ENCODE peak calls at places on chromosome 10, in four cellular contexts. One of them, this sample, is unnamed.

GRCh38 chr10:18582803-18583202 is 68.6 kb downstream of the NSUN6 start:
- DNase-seq in heart right ventricle: no peak
- DNase-seq in heart left ventricle: no peak
- DNase-seq in tibial artery: no peak
- DNase-seq in this sample: no peak

GRCh38 chr10:35422236-35422635 is 85.9 kb downstream of the CCNY start:
- DNase-seq in heart right ventricle: no peak
- DNase-seq in heart left ventricle: no peak
- DNase-seq in tibial artery: no peak
- DNase-seq in this sample: no peak

GRCh38 chr10:548212-548897 is 141.1 kb downstream of the DIP2C start:
- DNase-seq in heart right ventricle: no peak
- DNase-seq in heart left ventricle: no peak
- DNase-seq in tibial artery: peak; percentile 35
- DNase-seq in this sample: no peak

GRCh38 chr10:130435961-130436360 is 299.8 kb downstream of the GLRX3 start:
- DNase-seq in heart right ventricle: no peak
- DNase-seq in heart left ventricle: no peak
- DNase-seq in tibial artery: no peak
- DNase-seq in this sample: no peak

GRCh38 chr10:101405006-101405405 is 51.0 kb downstream of the BTRC start:
- DNase-seq in heart right ventricle: no peak
- DNase-seq in heart left ventricle: no peak
- DNase-seq in tibial artery: no peak
- DNase-seq in this sample: no peak

GRCh38 chr10:103254538-103255325 is 9.0 kb downstream of the RPEL1 start:
- DNase-seq in heart right ventricle: no peak
- DNase-seq in heart left ventricle: no peak
- DNase-seq in tibial artery: no peak
- DNase-seq in this sample: no peak

GRCh38 chr10:21402606-21403083 is 122.8 kb downstream of the SKIDA1 start:
- DNase-seq in heart right ventricle: peak; percentile 13
- DNase-seq in heart left ventricle: no peak
- DNase-seq in tibial artery: no peak
- DNase-seq in this sample: peak; percentile 36

GRCh38 chr10:454860-455259 is 234.6 kb downstream of the DIP2C start:
- DNase-seq in heart right ventricle: no peak
- DNase-seq in heart left ventricle: peak; percentile 74
- DNase-seq in tibial artery: peak; percentile 80
- DNase-seq in this sample: peak; percentile 36

GRCh38 chr10:72816565-72816964 is 77.0 kb upstream of the OIT3 start:
- DNase-seq in heart right ventricle: no peak
- DNase-seq in heart left ventricle: no peak
- DNase-seq in tibial artery: no peak
- DNase-seq in this sample: no peak

GRCh38 chr10:73780966-73781365 is 882 bp upstream of the CHCHD1 start:
- DNase-seq in heart right ventricle: no peak
- DNase-seq in heart left ventricle: no peak
- DNase-seq in tibial artery: peak; percentile 56
- DNase-seq in this sample: no peak

GRCh38 chr10:97025613-97026242 is 160.0 kb downstream of the SLIT1 start:
- DNase-seq in heart right ventricle: no peak
- DNase-seq in heart left ventricle: no peak
- DNase-seq in tibial artery: peak; percentile 65
- DNase-seq in this sample: peak; percentile 53

GRCh38 chr10:116692225-116692624 is 50.1 kb downstream of the HSPA12A start:
- DNase-seq in heart right ventricle: no peak
- DNase-seq in heart left ventricle: no peak
- DNase-seq in tibial artery: no peak
- DNase-seq in this sample: no peak

GRCh38 chr10:58641095-58641531 is 128.4 kb downstream of the BICC1 start:
- DNase-seq in heart right ventricle: no peak
- DNase-seq in heart left ventricle: no peak
- DNase-seq in tibial artery: no peak
- DNase-seq in this sample: no peak

GRCh38 chr10:97573021-97573420 is 442 bp downstream of the ANKRD2 start:
- DNase-seq in heart right ventricle: no peak
- DNase-seq in heart left ventricle: peak; percentile 58
- DNase-seq in tibial artery: no peak
- DNase-seq in this sample: no peak

GRCh38 chr10:69728335-69728861 is 73.3 kb upstream of the COL13A1 start:
- DNase-seq in heart right ventricle: no peak
- DNase-seq in heart left ventricle: peak; percentile 61
- DNase-seq in tibial artery: no peak
- DNase-seq in this sample: no peak

GRCh38 chr10:78758176-78758575 is 310.6 kb upstream of the ZMIZ1 start:
- DNase-seq in heart right ventricle: no peak
- DNase-seq in heart left ventricle: no peak
- DNase-seq in tibial artery: no peak
- DNase-seq in this sample: no peak

DNA sequence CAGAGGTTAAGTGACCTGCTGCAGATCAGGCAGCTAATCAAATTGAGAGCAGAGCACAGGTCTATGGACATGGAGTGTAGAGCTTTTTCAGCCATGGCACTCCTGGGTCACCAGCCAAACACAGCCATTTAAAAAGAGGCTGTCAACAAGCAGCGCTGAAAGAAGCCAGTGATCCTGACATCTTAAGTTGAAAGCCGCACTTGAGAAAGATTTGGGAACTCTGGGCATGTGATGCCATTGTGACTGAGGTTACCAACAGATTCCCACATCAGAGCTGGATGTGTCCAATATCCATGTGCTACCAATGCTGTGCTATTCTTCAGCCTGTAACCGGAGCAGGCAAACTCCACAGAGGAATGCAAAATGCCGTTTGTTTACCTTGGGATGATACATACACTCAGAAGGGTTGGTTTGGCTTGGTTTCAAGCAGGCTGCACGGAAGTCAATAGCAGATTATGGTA is 56.2 kb upstream of the ABLIM1 start:
- DNase-seq in heart right ventricle: no peak
- DNase-seq in heart left ventricle: peak; percentile 73
- DNase-seq in tibial artery: no peak
- DNase-seq in this sample: peak; percentile 25
- H3K27ac ChIP-seq in heart right ventricle: peak overlapping the region; percentile 75
- H3K27ac ChIP-seq in heart left ventricle: peak overlapping the region; percentile 86
- H3K27ac ChIP-seq in tibial artery: peak overlapping the region; percentile 53
- H3K27ac ChIP-seq in this sample: peak overlapping the region; percentile 56

GRCh38 chr10:13654846-13655245 is 68.1 kb downstream of the PRPF18 start:
- DNase-seq in heart right ventricle: no peak
- DNase-seq in heart left ventricle: no peak
- DNase-seq in tibial artery: no peak
- DNase-seq in this sample: no peak

GRCh38 chr10:13656337-13657183 is 69.8 kb downstream of the PRPF18 start:
- DNase-seq in heart right ventricle: no peak
- DNase-seq in heart left ventricle: no peak
- DNase-seq in tibial artery: no peak
- DNase-seq in this sample: no peak

GRCh38 chr10:13658864-13659685 is 72.3 kb downstream of the PRPF18 start:
- DNase-seq in heart right ventricle: peak; percentile 66
- DNase-seq in heart left ventricle: peak; percentile 71
- DNase-seq in tibial artery: peak; percentile 75
- DNase-seq in this sample: no peak

GRCh38 chr10:13658256-13658655 is 71.5 kb downstream of the PRPF18 start:
- DNase-seq in heart right ventricle: no peak
- DNase-seq in heart left ventricle: no peak
- DNase-seq in tibial artery: no peak
- DNase-seq in this sample: no peak

GRCh38 chr10:13657184-13657680 is 70.5 kb downstream of the PRPF18 start:
- DNase-seq in heart right ventricle: no peak
- DNase-seq in heart left ventricle: no peak
- DNase-seq in tibial artery: no peak
- DNase-seq in this sample: no peak
- H3K4me1 ChIP-seq in heart right ventricle: peaks cover 31% of the 10 kb centered on the region
- H3K4me1 ChIP-seq in heart left ventricle: peaks cover 28% of the 10 kb centered on the region
- H3K4me1 ChIP-seq in tibial artery: no peaks in the 10 kb centered on the region
- H3K4me1 ChIP-seq in this sample: no peaks in the 10 kb centered on the region

DNA sequence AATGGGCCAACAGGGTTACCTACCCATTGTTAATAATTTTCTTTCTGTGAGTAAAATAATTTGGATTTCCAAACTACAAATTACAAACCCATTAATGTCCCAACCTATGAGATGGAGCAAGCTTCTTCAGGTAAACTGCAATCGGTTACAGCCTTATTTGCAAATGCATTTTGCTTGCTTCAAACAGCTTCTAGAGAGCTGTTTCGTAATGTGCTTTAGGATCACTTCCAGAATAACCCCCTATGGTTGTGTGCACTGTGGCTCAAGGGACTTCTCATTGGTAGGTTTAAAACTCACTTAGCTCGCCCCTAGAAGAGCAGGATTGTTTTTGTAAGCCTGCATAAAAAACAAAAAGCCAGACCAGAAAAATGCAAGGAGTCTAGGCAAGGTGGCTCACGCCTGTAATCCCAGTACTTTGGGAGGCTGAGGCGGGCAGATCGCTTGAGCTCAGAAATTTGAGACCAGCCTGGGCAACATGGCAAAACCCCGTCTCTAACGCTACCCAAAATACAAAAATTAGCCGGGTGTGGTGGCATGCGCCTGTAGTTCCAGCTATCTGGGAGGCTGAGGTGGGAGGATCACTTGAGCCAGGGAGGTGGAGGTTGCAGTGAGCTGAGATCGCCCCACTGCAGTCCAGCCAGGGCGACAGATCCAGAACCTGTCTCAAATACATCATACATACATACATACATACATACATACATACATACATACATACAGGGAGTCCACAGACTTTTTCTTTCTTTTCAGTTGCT is 3.3 kb upstream of the MAP3K8 start:
- DNase-seq in heart right ventricle: no peak
- DNase-seq in heart left ventricle: no peak
- DNase-seq in tibial artery: no peak
- DNase-seq in this sample: no peak
- TF ChIP-seq CTCF in heart right ventricle: no peak
- TF ChIP-seq CTCF in heart left ventricle: no peak
- TF ChIP-seq CTCF in tibial artery: no peak
- TF ChIP-seq CTCF in this sample: no peak

GRCh38 chr10:122375761-122376160 is 1.3 kb downstream of the PLEKHA1 start:
- DNase-seq in heart right ventricle: no peak
- DNase-seq in heart left ventricle: no peak
- DNase-seq in tibial artery: no peak
- DNase-seq in this sample: no peak
- H3K27ac ChIP-seq in heart right ventricle: peak overlapping the region; percentile 95
- H3K27ac ChIP-seq in heart left ventricle: peak overlapping the region; percentile 99
- H3K27ac ChIP-seq in tibial artery: peak overlapping the region; percentile 98
- H3K27ac ChIP-seq in this sample: peak overlapping the region; percentile 98

DNA sequence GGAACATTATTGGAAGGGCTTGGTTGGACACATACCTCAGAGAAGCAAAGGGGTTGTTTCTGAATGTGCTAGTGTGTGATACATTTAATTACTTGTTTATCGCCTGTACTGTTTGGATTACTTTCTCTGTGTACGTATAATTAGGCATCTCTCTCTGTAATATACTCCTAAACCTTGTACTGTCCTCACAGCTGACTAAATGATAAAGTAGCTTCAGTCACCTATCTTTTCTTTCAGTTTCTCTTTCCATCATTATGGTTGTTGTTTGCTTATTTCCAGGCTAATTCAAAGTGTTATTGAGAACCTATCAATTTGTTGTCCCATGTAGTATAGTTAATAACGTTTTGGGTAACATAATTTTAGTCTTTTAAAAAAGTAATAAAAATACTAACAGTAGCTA is 34.0 kb downstream of the MXI1 start:
- DNase-seq in heart right ventricle: no peak
- DNase-seq in heart left ventricle: no peak
- DNase-seq in tibial artery: no peak
- DNase-seq in this sample: no peak
- H3K4me1 ChIP-seq in heart right ventricle: peaks cover 38% of the 10 kb centered on the region
- H3K4me1 ChIP-seq in heart left ventricle: peaks cover 35% of the 10 kb centered on the region
- H3K4me1 ChIP-seq in tibial artery: no peaks in the 10 kb centered on the region
- H3K4me1 ChIP-seq in this sample: peaks cover 7% of the 10 kb centered on the region